ENCODE peak calls at places on chromosomes 13 and 19, in ten cellular contexts. One of them, this sample, is unnamed.

GRCh38 chr19:43422689-43423066 is 8.0 kb downstream of the TEX101 start:
- DNase-seq in right lobe of liver: no peak
- DNase-seq in transverse colon: no peak
- DNase-seq in stomach: no peak
- DNase-seq in AG09309: no peak
- DNase-seq in endothelial cell: no peak
- DNase-seq in AG09319: no peak
- DNase-seq in CD4-positive, alpha-beta T cell: no peak
- DNase-seq in DND-41: no peak
- DNase-seq in heart right ventricle: no peak
- DNase-seq in this sample: no peak

GRCh38 chr13:109844396-109844795 is 58.0 kb upstream of the IRS2 start:
- DNase-seq in endothelial cell: no peak
- DNase-seq in stomach: peak; percentile 64
- DNase-seq in AG09319: no peak
- DNase-seq in AG09309: no peak
- DNase-seq in DND-41: no peak
- DNase-seq in right lobe of liver: no peak
- DNase-seq in CD4-positive, alpha-beta T cell: no peak
- DNase-seq in transverse colon: no peak
- DNase-seq in heart right ventricle: no peak
- DNase-seq in this sample: no peak

GRCh38 chr13:22332411-22332810 is 661.5 kb downstream of the FGF9 start:
- DNase-seq in stomach: no peak
- DNase-seq in AG09309: no peak
- DNase-seq in right lobe of liver: no peak
- DNase-seq in DND-41: no peak
- DNase-seq in transverse colon: no peak
- DNase-seq in AG09319: no peak
- DNase-seq in CD4-positive, alpha-beta T cell: no peak
- DNase-seq in endothelial cell: no peak
- DNase-seq in heart right ventricle: no peak
- DNase-seq in this sample: no peak

GRCh38 chr19:40921005-40921897 is 39.2 kb upstream of the CYP2A7 start:
- DNase-seq in DND-41: no peak
- DNase-seq in heart right ventricle: no peak
- DNase-seq in AG09309: no peak
- DNase-seq in CD4-positive, alpha-beta T cell: no peak
- DNase-seq in AG09319: no peak
- DNase-seq in transverse colon: peak; percentile 83
- DNase-seq in endothelial cell: no peak
- DNase-seq in right lobe of liver: peak; percentile 92
- DNase-seq in stomach: peak; percentile 65
- DNase-seq in this sample: no peak

GRCh38 chr13:34076319-34076718 is 258.4 kb downstream of the RFC3 start:
- DNase-seq in heart right ventricle: no peak
- DNase-seq in AG09319: no peak
- DNase-seq in DND-41: no peak
- DNase-seq in endothelial cell: no peak
- DNase-seq in stomach: no peak
- DNase-seq in transverse colon: no peak
- DNase-seq in right lobe of liver: no peak
- DNase-seq in AG09309: no peak
- DNase-seq in CD4-positive, alpha-beta T cell: no peak
- DNase-seq in this sample: no peak

GRCh38 chr13:40096357-40096911 is 441.0 kb downstream of the COG6 start:
- DNase-seq in AG09319: no peak
- DNase-seq in endothelial cell: no peak
- DNase-seq in transverse colon: no peak
- DNase-seq in right lobe of liver: no peak
- DNase-seq in heart right ventricle: no peak
- DNase-seq in DND-41: no peak
- DNase-seq in CD4-positive, alpha-beta T cell: peak; percentile 48
- DNase-seq in AG09309: no peak
- DNase-seq in stomach: no peak
- DNase-seq in this sample: no peak

GRCh38 chr19:45468803-45469131 is 971 bp downstream of the FOSB start:
- DNase-seq in endothelial cell: no peak
- DNase-seq in heart right ventricle: no peak
- DNase-seq in stomach: peak; percentile 41
- DNase-seq in DND-41: no peak
- DNase-seq in AG09309: no peak
- DNase-seq in AG09319: no peak
- DNase-seq in CD4-positive, alpha-beta T cell: no peak
- DNase-seq in transverse colon: no peak
- DNase-seq in right lobe of liver: no peak
- DNase-seq in this sample: peak; percentile 78

GRCh38 chr13:51033431-51034185 is 77.5 kb downstream of the C13orf42 start:
- DNase-seq in transverse colon: no peak
- DNase-seq in DND-41: no peak
- DNase-seq in endothelial cell: no peak
- DNase-seq in heart right ventricle: no peak
- DNase-seq in AG09309: no peak
- DNase-seq in stomach: no peak
- DNase-seq in right lobe of liver: no peak
- DNase-seq in AG09319: no peak
- DNase-seq in CD4-positive, alpha-beta T cell: no peak
- DNase-seq in this sample: no peak

DNA sequence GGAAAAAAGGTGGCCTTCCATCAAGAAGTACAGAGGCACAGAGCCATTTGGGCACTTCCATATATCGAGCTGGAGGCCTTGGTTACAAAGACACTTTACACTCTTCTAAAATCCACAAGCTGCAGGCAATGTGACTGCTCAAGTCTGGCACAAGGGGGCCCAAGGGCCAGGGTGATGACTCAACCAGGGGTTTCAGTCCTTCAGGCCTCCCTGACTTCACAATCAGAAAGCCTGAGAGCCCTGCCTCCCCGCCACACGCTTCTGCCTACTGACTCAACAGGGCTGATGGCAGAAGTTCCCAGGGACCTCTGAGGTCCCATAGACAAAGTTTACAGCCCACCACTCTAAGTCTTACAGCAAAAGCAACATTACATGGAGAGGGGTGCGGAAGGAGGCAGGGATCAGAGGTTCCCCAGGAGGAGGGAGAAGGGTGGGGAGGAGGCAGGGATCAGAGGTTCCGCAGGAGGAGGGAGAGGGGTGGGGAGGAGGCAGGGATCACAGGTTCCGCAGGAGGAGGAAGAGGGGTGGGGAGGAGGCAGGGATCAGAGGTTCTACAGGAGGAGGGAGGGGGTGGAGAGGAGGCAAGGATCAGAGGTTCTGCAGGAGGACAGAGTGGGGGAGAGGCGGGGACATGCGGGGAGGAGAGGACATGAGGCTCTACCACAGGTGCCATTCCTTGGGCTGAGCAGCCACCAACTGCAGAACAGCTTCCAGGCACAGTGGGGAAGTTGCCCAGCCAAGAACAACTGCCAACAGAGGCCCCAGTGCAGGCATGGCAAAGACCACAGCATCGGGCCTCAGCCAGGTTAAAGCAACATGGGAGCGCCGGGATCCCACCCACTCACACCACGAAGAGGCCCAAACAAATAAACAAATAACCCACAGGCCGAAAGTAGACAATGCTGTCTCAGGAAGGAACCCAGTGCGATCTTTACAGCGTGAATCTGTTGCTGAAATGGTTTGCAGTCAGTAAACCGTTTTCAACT is 52.0 kb downstream of the SLC7A1 start:
- DNase-seq in stomach: no peak
- DNase-seq in heart right ventricle: no peak
- DNase-seq in DND-41: peak; percentile 19
- DNase-seq in transverse colon: no peak
- DNase-seq in AG09319: no peak
- DNase-seq in endothelial cell: no peak
- DNase-seq in right lobe of liver: no peak
- DNase-seq in CD4-positive, alpha-beta T cell: no peak
- DNase-seq in AG09309: no peak
- DNase-seq in this sample: no peak
- TF ChIP-seq CTCF in stomach: no peak
- TF ChIP-seq CTCF in heart right ventricle: no peak
- TF ChIP-seq CTCF in DND-41: peak; percentile 15
- TF ChIP-seq CTCF in transverse colon: no peak
- TF ChIP-seq CTCF in AG09319: no peak
- TF ChIP-seq CTCF in endothelial cell: no peak
- TF ChIP-seq CTCF in right lobe of liver: no peak
- TF ChIP-seq CTCF in CD4-positive, alpha-beta T cell: no peak
- TF ChIP-seq CTCF in AG09309: no peak
- TF ChIP-seq CTCF in this sample: no peak

DNA sequence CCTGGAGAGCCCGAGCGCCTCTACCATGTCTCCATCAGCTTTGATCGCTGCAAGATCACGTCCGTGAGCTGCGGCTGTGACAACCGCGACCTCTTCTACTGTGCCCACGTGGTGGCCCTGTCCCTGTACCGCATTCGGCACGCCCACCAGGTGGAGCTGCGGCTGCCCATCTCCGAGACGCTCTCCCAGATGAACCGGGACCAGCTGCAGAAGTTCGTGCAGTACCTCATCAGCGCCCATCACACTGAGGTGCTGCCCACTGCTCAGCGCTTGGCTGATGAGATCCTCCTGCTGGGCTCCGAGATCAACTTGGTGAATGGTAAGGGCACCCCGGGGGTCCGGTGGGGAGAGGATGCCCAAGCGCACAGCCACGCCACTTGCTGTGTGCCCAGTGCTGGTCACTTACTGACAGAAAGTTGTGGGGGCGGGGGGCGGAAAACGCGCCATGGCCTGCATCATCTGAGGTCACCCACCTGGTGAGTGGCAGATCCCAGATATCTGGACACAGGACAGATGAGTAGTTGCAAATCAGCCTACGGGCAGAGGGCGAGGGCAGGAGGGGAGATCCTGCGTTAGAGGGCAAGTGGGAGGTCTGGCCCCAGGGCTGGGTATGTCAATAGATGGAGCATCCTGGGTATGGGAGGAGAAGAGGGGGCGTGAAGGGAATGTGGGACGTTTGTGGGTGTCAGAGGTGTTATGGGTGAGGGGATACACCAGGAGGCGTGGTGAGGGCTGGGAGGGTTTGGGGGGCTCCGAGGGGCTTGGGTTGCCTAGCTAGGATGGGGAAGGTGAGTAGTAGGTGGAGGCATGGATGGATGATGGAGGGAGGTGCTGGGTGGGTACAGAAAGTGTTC is 9.8 kb downstream of the ZSWIM4 start:
- DNase-seq in DND-41: peak; percentile 26
- DNase-seq in AG09309: no peak
- DNase-seq in stomach: no peak
- DNase-seq in endothelial cell: peak; percentile 39
- DNase-seq in right lobe of liver: no peak
- DNase-seq in transverse colon: no peak
- DNase-seq in heart right ventricle: peak; percentile 61
- DNase-seq in CD4-positive, alpha-beta T cell: no peak
- DNase-seq in AG09319: no peak
- DNase-seq in this sample: no peak
- TF ChIP-seq CTCF in DND-41: peak; percentile 53
- TF ChIP-seq CTCF in AG09309: no peak
- TF ChIP-seq CTCF in stomach: no peak
- TF ChIP-seq CTCF in endothelial cell: no peak
- TF ChIP-seq CTCF in right lobe of liver: peak; percentile 16
- TF ChIP-seq CTCF in transverse colon: peak; percentile 31
- TF ChIP-seq CTCF in heart right ventricle: peak; percentile 27
- TF ChIP-seq CTCF in CD4-positive, alpha-beta T cell: peak; percentile 34
- TF ChIP-seq CTCF in AG09319: peak; percentile 11
- TF ChIP-seq CTCF in this sample: no peak

DNA sequence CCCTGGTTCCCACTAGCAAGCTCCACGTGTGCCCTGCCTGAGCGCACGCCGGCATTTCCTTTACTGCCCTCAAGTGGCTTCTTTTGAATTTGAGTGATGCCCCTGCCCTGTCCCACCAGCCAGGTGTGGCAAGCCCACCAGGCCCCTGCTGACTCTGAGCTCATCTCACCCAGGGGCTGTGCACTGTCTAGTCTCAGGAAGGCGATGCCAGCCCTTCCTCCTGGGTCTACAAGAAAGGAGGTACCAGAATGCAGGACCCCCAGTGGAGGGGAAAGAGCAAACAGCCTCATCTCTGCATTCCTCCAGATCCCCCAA is 17.3 kb upstream of the EPHX3 start:
- DNase-seq in AG09319: no peak
- DNase-seq in CD4-positive, alpha-beta T cell: no peak
- DNase-seq in stomach: no peak
- DNase-seq in right lobe of liver: no peak
- DNase-seq in AG09309: no peak
- DNase-seq in DND-41: no peak
- DNase-seq in endothelial cell: no peak
- DNase-seq in heart right ventricle: no peak
- DNase-seq in transverse colon: no peak
- DNase-seq in this sample: peak; percentile 73
- TF ChIP-seq CTCF in AG09319: no peak
- TF ChIP-seq CTCF in CD4-positive, alpha-beta T cell: no peak
- TF ChIP-seq CTCF in stomach: no peak
- TF ChIP-seq CTCF in right lobe of liver: no peak
- TF ChIP-seq CTCF in AG09309: no peak
- TF ChIP-seq CTCF in DND-41: peak; percentile 16
- TF ChIP-seq CTCF in endothelial cell: no peak
- TF ChIP-seq CTCF in heart right ventricle: no peak
- TF ChIP-seq CTCF in transverse colon: no peak
- TF ChIP-seq CTCF in this sample: no peak

GRCh38 chr19:37977992-37978391 is 71.0 kb downstream of the SIPA1L3 start:
- DNase-seq in AG09319: no peak
- DNase-seq in CD4-positive, alpha-beta T cell: no peak
- DNase-seq in heart right ventricle: no peak
- DNase-seq in AG09309: peak; percentile 39
- DNase-seq in transverse colon: no peak
- DNase-seq in stomach: no peak
- DNase-seq in right lobe of liver: no peak
- DNase-seq in endothelial cell: peak; percentile 30
- DNase-seq in DND-41: no peak
- DNase-seq in this sample: no peak

GRCh38 chr19:37975071-37975470 is 68.1 kb downstream of the SIPA1L3 start:
- DNase-seq in CD4-positive, alpha-beta T cell: no peak
- DNase-seq in stomach: no peak
- DNase-seq in AG09309: no peak
- DNase-seq in DND-41: no peak
- DNase-seq in AG09319: no peak
- DNase-seq in endothelial cell: no peak
- DNase-seq in right lobe of liver: no peak
- DNase-seq in heart right ventricle: no peak
- DNase-seq in transverse colon: no peak
- DNase-seq in this sample: no peak

GRCh38 chr19:37977391-37977790 is 70.4 kb downstream of the SIPA1L3 start:
- DNase-seq in endothelial cell: no peak
- DNase-seq in right lobe of liver: no peak
- DNase-seq in AG09319: no peak
- DNase-seq in AG09309: no peak
- DNase-seq in heart right ventricle: no peak
- DNase-seq in stomach: no peak
- DNase-seq in DND-41: no peak
- DNase-seq in CD4-positive, alpha-beta T cell: peak; percentile 2
- DNase-seq in transverse colon: no peak
- DNase-seq in this sample: no peak

GRCh38 chr19:37973666-37974065 is 66.7 kb downstream of the SIPA1L3 start:
- DNase-seq in endothelial cell: no peak
- DNase-seq in heart right ventricle: no peak
- DNase-seq in CD4-positive, alpha-beta T cell: no peak
- DNase-seq in AG09309: no peak
- DNase-seq in transverse colon: no peak
- DNase-seq in stomach: no peak
- DNase-seq in right lobe of liver: no peak
- DNase-seq in AG09319: no peak
- DNase-seq in DND-41: no peak
- DNase-seq in this sample: no peak

DNA sequence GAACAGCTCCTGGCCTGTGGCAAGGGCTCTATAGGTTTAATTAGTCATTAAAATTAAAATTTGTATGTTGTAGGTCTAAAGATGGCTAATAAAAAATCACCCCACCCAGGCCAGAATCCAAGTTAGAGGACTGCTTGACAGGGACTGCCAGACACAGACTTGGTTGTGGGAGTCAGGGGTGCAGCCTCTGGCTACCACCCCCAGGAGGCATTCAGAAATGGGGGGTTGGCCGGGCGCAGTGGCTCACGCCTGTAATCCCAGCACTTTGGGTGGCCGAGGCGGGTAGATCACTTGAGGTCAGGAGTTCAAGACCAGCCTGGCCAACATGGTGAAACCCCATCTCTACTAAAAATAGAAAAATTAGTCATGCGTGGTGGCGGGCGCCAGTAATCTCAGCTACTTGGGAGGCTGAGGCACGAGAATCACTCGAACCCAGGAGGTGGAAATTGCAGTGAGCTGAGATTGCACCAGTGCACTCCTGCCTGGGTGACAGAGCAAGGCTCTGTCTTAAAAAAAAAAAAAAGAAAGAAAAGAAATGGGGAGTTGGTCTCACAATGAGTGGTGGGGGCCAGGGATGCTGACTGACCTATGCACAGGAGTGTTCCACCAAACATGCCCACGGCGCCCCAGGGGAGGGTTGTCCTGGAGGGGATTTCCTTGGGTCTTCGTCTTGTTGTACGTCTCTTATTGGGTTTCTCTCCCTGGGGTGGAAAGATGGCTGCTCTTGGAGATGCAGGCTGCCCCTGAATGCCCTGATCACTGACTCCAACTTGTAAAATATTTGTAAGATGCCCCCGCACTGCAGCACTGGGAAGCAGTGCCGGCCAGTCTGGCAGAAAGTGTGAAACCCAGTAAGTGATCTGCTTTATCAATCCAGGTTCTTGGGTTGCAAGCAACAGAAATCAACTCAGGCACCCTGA is 68.8 kb downstream of the SIPA1L3 start:
- DNase-seq in stomach: no peak
- DNase-seq in transverse colon: no peak
- DNase-seq in heart right ventricle: no peak
- DNase-seq in AG09319: no peak
- DNase-seq in right lobe of liver: no peak
- DNase-seq in CD4-positive, alpha-beta T cell: peak; percentile 10
- DNase-seq in AG09309: no peak
- DNase-seq in DND-41: no peak
- DNase-seq in endothelial cell: no peak
- DNase-seq in this sample: no peak
- TF ChIP-seq CTCF in stomach: no peak
- TF ChIP-seq CTCF in transverse colon: no peak
- TF ChIP-seq CTCF in heart right ventricle: no peak
- TF ChIP-seq CTCF in AG09319: no peak
- TF ChIP-seq CTCF in right lobe of liver: no peak
- TF ChIP-seq CTCF in CD4-positive, alpha-beta T cell: no peak
- TF ChIP-seq CTCF in AG09309: no peak
- TF ChIP-seq CTCF in DND-41: no peak
- TF ChIP-seq CTCF in endothelial cell: no peak
- TF ChIP-seq CTCF in this sample: no peak

This sample was measured in kidney.